ENCODE peak calls at places on chromosomes 12 and 14, in eight cellular contexts. U is nucleus accumbens, H is AG08396, N is left cardiac atrium, X is ACHN, M is amniotic stem cell, W is lower leg skin, L is SJSA1. G is an unnamed sample.

GRCh38 chr14:101857226-101857625 is 95.7 kb downstream of the PPP2R5C start:
- DNase-seq in M (no peak), N (no peak), X (no peak), L (no peak), H (no peak), W (no peak), U (no peak), G (no peak)

GRCh38 chr12:96301732-96302131 is 98.5 kb downstream of the CDK17 start:
- DNase-seq in N (no peak), H (no peak), U (no peak), M (no peak), L (peak; percentile 31), X (no peak), W (no peak), G (no peak)

GRCh38 chr14:104827173-104828055 is 26.5 kb downstream of the ZBTB42 start:
- DNase-seq in W (no peak), H (peak; percentile 77), L (peak; percentile 25), U (no peak), X (peak; percentile 64), M (no peak), N (no peak), G (no peak)

GRCh38 chr12:100453953-100454352 is 19.7 kb upstream of the NR1H4 start:
- DNase-seq in W (no peak), L (no peak), M (no peak), H (no peak), U (no peak), X (no peak), N (no peak), G (no peak)

GRCh38 chr14:52694761-52695480 is 437 bp downstream of the ERO1A start:
- DNase-seq in U (peak; percentile 30), L (peak; percentile 52), M (peak; percentile 24), N (no peak), W (no peak), X (peak; percentile 50), H (peak; percentile 27), G (peak; percentile 27)

GRCh38 chr14:21136024-21136423 is 19.8 kb downstream of the OR5AU1 start:
- DNase-seq in L (no peak), H (peak; percentile 25), W (no peak), N (no peak), U (no peak), X (peak; percentile 33), M (no peak), G (peak; percentile 0)

GRCh38 chr12:50764116-50764860 is 387 bp downstream of the ATF1 start:
- DNase-seq in N (peak; percentile 54), L (peak; percentile 72), U (peak; percentile 81), M (no peak), H (peak; percentile 77), X (peak; percentile 59), W (no peak), G (peak; percentile 61)

GRCh38 chr14:24119691-24120090 is 4.9 kb upstream of the NRL start:
- DNase-seq in H (no peak), W (no peak), N (no peak), L (no peak), U (no peak), M (no peak), X (no peak), G (no peak)

GRCh38 chr12:11651785-11652184 is 2.3 kb downstream of the ETV6 start:
- DNase-seq in W (no peak), L (no peak), X (no peak), N (no peak), U (no peak), H (no peak), M (no peak), G (peak; percentile 48)

GRCh38 chr12:168763-169525 is 45.0 kb downstream of the SLC6A12 start:
- DNase-seq in W (no peak), H (no peak), N (no peak), L (no peak), U (no peak), X (no peak), M (no peak), G (no peak)